ENCODE peak calls at places on chromosomes 13 and 19, in four cellular contexts. U, T, N and S are unnamed samples.

GRCh38 chr13:63472736-63473135 is 2057.1 kb upstream of the PCDH20 start:
- DNase-seq in T (no peak), U (no peak), N (no peak), S (no peak)

GRCh38 chr19:33300016-33300981 is 2.0 kb downstream of the CEBPA start:
- DNase-seq in T (no peak), N (no peak), U (no peak), S (no peak)

GRCh38 chr19:22517496-22518411 is 95.6 kb upstream of the ZNF98 start:
- DNase-seq in N (no peak), T (no peak), U (no peak), S (no peak)

GRCh38 chr19:4051175-4052101 is 15.3 kb downstream of the ZBTB7A start:
- DNase-seq in T (no peak), N (no peak), U (no peak), S (no peak)

GRCh38 chr19:58134244-58134643 is 16.3 kb downstream of the ZNF329 start:
- DNase-seq in U (no peak), T (no peak), N (no peak), S (no peak)

GRCh38 chr19:54172413-54172763 is 572 bp downstream of the TMC4 start:
- DNase-seq in N (no peak), T (no peak), U (no peak), S (no peak)

GRCh38 chr19:3368848-3369336 is 2.5 kb downstream of the NFIC start:
- DNase-seq in N (no peak), T (no peak), U (no peak), S (no peak)

GRCh38 chr13:112078879-112079526 is 12.1 kb downstream of the SOX1 start:
- DNase-seq in U (no peak), N (no peak), T (no peak), S (no peak)

GRCh38 chr19:8654591-8655339 is 24.3 kb downstream of the NFILZ start:
- DNase-seq in U (peak; percentile 58), N (peak; percentile 71), T (no peak), S (no peak)

GRCh38 chr13:47908200-47908902 is 92.7 kb downstream of the SUCLA2 start:
- DNase-seq in U (no peak), N (no peak), T (no peak), S (no peak)

GRCh38 chr13:33509642-33510229 is 224.2 kb upstream of the STARD13 start:
- DNase-seq in T (no peak), N (no peak), U (peak; percentile 28), S (no peak)

GRCh38 chr13:94233831-94234230 is 245.7 kb downstream of the DCT start:
- DNase-seq in N (no peak), T (no peak), U (no peak), S (no peak)

GRCh38 chr19:3336680-3337523 is 29.5 kb upstream of the NFIC start:
- DNase-seq in T (peak; percentile 56), U (no peak), N (no peak), S (no peak)

GRCh38 chr19:15144046-15144646 is 36.9 kb downstream of the SYDE1 start:
- DNase-seq in N (no peak), U (no peak), T (no peak), S (no peak)

GRCh38 chr19:41804327-41804726 is 7.9 kb downstream of the CEACAM3 start:
- DNase-seq in T (no peak), N (peak; percentile 71), U (no peak), S (no peak)

DNA sequence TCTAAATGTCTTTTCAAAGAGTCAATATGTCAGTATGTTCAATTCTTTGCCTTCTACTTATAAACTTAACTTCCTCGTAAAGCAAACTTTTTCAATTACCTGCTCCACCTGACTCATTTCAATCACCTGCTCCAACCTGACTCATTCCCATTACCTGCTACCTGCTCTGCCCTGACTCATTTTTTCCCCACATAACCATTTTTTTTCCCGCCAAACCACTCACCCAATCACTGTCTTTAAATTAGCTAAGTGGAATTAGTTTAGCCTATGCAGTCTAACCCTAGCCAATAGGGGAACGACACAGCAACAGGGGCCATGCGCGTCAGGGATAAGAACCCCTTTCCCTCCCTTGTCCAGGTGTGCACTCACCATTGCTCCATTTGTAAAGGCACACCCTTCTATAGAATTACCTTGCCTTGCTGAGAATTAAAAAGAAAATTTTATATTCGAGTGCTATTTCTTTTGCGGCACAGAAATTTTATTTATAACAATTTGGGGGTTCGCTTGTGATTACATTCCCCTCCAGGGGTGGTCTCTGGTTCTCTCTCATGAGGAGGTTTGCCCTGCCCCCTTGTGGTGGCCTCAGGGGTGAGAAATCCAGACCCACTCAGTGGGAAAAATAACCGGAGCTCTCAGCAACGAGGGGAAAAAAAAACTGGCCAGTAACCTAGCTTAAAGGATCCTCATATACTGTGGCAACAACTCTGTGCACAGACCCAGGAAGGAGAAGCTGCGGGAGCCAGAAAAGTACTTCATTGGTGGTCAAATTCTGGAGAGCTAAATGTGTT is 193.1 kb downstream of the ZNF486 start:
- DNase-seq in U (peak; percentile 64), T (no peak), N (peak; percentile 45), S (no peak)
- TF ChIP-seq CTCF in U (peak; percentile 69), T (peak; percentile 26), N (peak; percentile 87), S (no peak)

GRCh38 chr13:61950828-61951227 is 535.2 kb upstream of the PCDH20 start:
- DNase-seq in T (no peak), U (no peak), N (no peak), S (no peak)

DNA sequence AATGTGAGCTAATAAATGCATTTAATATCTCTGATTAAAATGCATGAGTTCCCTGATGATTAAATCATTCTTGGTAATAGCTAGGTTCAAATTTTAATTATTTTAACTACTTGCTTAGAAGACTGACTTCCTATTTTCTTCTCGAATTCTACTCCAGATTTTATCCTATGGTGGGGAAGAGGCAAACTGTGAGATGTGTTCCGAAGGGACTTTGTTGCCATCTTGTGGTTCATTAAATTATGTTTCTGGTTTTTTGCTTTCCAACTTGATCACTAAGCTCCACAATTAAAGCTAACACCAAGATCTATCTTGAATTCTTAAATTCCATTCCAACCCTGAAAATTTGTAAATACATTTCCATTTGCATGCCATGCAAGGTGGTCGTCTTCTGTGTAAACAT is 538.4 kb upstream of the PCDH20 start:
- DNase-seq in T (no peak), N (peak; percentile 4), U (no peak), S (no peak)
- TF ChIP-seq CTCF in T (peak; percentile 60), N (peak; percentile 63), U (peak; percentile 41), S (no peak)

GRCh38 chr13:26037302-26037701 is 14.5 kb downstream of the SHISA2 start:
- DNase-seq in T (no peak), U (peak; percentile 47), N (peak; percentile 37), S (no peak)
- TF ChIP-seq CTCF in T (peak; percentile 78), U (peak; percentile 59), N (peak; percentile 74), S (peak; percentile 32)

GRCh38 chr19:35644206-35644986 is 2.9 kb downstream of the ETV2 start:
- DNase-seq in N (peak; percentile 95), U (peak; percentile 82), T (peak; percentile 48), S (peak; percentile 70)
- TF ChIP-seq CTCF in N (no peak), U (no peak), T (no peak), S (no peak)

GRCh38 chr19:16185925-16186234 is 670 bp downstream of the FAM32A start:
- DNase-seq in N (peak; percentile 70), U (no peak), T (no peak), S (no peak)

GRCh38 chr19:16188521-16188920 is 3.3 kb downstream of the FAM32A start:
- DNase-seq in U (no peak), N (no peak), T (no peak), S (no peak)

GRCh38 chr19:16180611-16181010 is 4.6 kb upstream of the FAM32A start:
- DNase-seq in U (no peak), N (no peak), T (no peak), S (no peak)

GRCh38 chr19:16184665-16185122 is 516 bp upstream of the FAM32A start:
- DNase-seq in N (no peak), U (no peak), T (no peak), S (no peak)

DNA sequence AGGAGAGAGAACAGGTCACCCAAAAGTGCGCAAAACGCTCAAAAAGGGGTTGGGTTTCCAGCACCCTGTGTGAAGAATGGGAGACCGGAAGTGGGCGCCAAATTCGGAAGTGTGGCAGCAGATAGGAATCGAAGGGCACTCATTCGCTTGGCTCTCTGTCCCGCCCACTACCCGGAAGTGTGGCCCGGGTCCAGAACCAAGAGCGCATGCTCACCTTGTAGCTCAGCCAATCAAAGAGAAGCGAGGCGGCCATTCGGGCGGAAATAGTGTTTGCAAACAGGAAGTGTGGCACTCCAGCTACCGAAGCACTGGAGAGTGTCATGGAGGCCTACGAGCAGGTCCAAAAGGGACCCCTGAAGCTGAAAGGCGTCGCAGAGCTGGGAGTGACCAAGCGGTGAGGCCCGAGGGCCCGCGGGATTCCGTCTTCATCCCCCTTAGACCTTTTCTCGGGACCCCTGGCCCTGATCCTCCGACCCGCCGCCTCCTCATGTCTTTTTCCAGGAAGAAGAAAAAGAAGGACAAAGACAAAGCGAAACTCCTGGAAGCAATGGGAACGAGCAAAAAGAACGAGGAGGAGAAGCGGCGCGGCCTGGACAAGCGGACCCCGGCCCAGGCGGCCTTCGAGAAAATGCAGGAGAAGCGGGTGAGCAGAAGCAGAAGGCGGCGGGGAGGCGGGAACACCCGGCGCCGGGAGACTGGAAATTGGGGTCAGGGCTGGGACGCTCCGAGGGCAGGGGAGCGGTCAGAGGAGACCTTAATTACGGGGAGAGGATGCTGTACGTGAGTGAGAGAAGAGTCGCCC is at the start of gene FAM32A:
- DNase-seq in U (peak; percentile 94), T (peak; percentile 84), N (peak; percentile 99), S (peak; percentile 98)
- TF ChIP-seq CTCF in U (no peak), T (no peak), N (no peak), S (peak; percentile 10)